ENCODE peak calls at places on chromosomes 1 and 21, in six cellular contexts. One of them, this sample, is unnamed.

GRCh38 chr1:204994086-204994862 is 48.7 kb upstream of the CNTN2 start:
- DNase-seq in B cell: no peak
- DNase-seq in RWPE1: no peak
- DNase-seq in neural progenitor cell: no peak
- DNase-seq in osteocyte: no peak
- DNase-seq in glutamatergic neuron: no peak
- DNase-seq in this sample: no peak

GRCh38 chr1:60657926-60658325 is 424.4 kb upstream of the NFIA start:
- DNase-seq in B cell: no peak
- DNase-seq in neural progenitor cell: no peak
- DNase-seq in osteocyte: no peak
- DNase-seq in glutamatergic neuron: no peak
- DNase-seq in RWPE1: no peak
- DNase-seq in this sample: no peak

GRCh38 chr1:28893403-28894102 is 20.8 kb upstream of the EPB41 start:
- DNase-seq in B cell: no peak
- DNase-seq in glutamatergic neuron: peak
- DNase-seq in RWPE1: no peak
- DNase-seq in neural progenitor cell: peak
- DNase-seq in osteocyte: no peak
- DNase-seq in this sample: no peak

GRCh38 chr21:38531142-38531541 is 32.9 kb upstream of the ERG start:
- DNase-seq in neural progenitor cell: no peak
- DNase-seq in glutamatergic neuron: no peak
- DNase-seq in osteocyte: no peak
- DNase-seq in RWPE1: no peak
- DNase-seq in B cell: no peak
- DNase-seq in this sample: no peak

GRCh38 chr1:24107462-24108225 is 4.3 kb downstream of the MYOM3 start:
- DNase-seq in RWPE1: no peak
- DNase-seq in B cell: no peak
- DNase-seq in osteocyte: no peak
- DNase-seq in neural progenitor cell: no peak
- DNase-seq in glutamatergic neuron: no peak
- DNase-seq in this sample: no peak

GRCh38 chr1:50268049-50268448 is 155.2 kb downstream of the DMRTA2 start:
- DNase-seq in osteocyte: no peak
- DNase-seq in B cell: no peak
- DNase-seq in neural progenitor cell: peak
- DNase-seq in RWPE1: peak
- DNase-seq in glutamatergic neuron: no peak
- DNase-seq in this sample: peak

GRCh38 chr1:206824327-206824726 is 41.1 kb upstream of the IL20 start:
- DNase-seq in RWPE1: no peak
- DNase-seq in B cell: no peak
- DNase-seq in neural progenitor cell: no peak
- DNase-seq in osteocyte: no peak
- DNase-seq in glutamatergic neuron: no peak
- DNase-seq in this sample: no peak

GRCh38 chr1:19232526-19232851 is 18.8 kb downstream of the EMC1 start:
- DNase-seq in B cell: no peak
- DNase-seq in neural progenitor cell: no peak
- DNase-seq in RWPE1: no peak
- DNase-seq in osteocyte: no peak
- DNase-seq in glutamatergic neuron: no peak
- DNase-seq in this sample: no peak

GRCh38 chr1:14923400-14924011 is 230.0 kb upstream of the TMEM51 start:
- DNase-seq in neural progenitor cell: no peak
- DNase-seq in osteocyte: no peak
- DNase-seq in RWPE1: no peak
- DNase-seq in glutamatergic neuron: no peak
- DNase-seq in B cell: no peak
- DNase-seq in this sample: no peak

GRCh38 chr1:30402031-30402430 is 321.4 kb downstream of the MATN1 start:
- DNase-seq in glutamatergic neuron: no peak
- DNase-seq in osteocyte: no peak
- DNase-seq in B cell: peak
- DNase-seq in neural progenitor cell: no peak
- DNase-seq in RWPE1: no peak
- DNase-seq in this sample: no peak

GRCh38 chr1:223853275-223853674 is 7.5 kb upstream of the TP53BP2 start:
- DNase-seq in osteocyte: no peak
- DNase-seq in glutamatergic neuron: no peak
- DNase-seq in neural progenitor cell: no peak
- DNase-seq in RWPE1: no peak
- DNase-seq in B cell: no peak
- DNase-seq in this sample: no peak

GRCh38 chr1:117321680-117322609 is 45.3 kb upstream of the MAN1A2 start:
- DNase-seq in osteocyte: no peak
- DNase-seq in neural progenitor cell: no peak
- DNase-seq in glutamatergic neuron: no peak
- DNase-seq in B cell: no peak
- DNase-seq in RWPE1: no peak
- DNase-seq in this sample: no peak

GRCh38 chr1:184810735-184811316 is 56.2 kb upstream of the EDEM3 start:
- DNase-seq in neural progenitor cell: no peak
- DNase-seq in RWPE1: no peak
- DNase-seq in B cell: no peak
- DNase-seq in osteocyte: no peak
- DNase-seq in glutamatergic neuron: no peak
- DNase-seq in this sample: no peak

GRCh38 chr1:184673305-184673704 is 81.4 kb downstream of the EDEM3 start:
- DNase-seq in RWPE1: no peak
- DNase-seq in glutamatergic neuron: no peak
- DNase-seq in neural progenitor cell: no peak
- DNase-seq in B cell: no peak
- DNase-seq in osteocyte: no peak
- DNase-seq in this sample: no peak

GRCh38 chr21:35989185-35989735 is 71.1 kb downstream of the SETD4 start:
- DNase-seq in RWPE1: no peak
- DNase-seq in osteocyte: no peak
- DNase-seq in B cell: no peak
- DNase-seq in glutamatergic neuron: no peak
- DNase-seq in neural progenitor cell: no peak
- DNase-seq in this sample: no peak

GRCh38 chr1:54272772-54273091 is 72.8 kb downstream of the MRPL37 start:
- DNase-seq in neural progenitor cell: no peak
- DNase-seq in osteocyte: no peak
- DNase-seq in RWPE1: no peak
- DNase-seq in B cell: no peak
- DNase-seq in glutamatergic neuron: no peak
- DNase-seq in this sample: no peak

GRCh38 chr21:41634211-41634694 is 126.3 kb upstream of the TMPRSS2 start:
- DNase-seq in RWPE1: peak
- DNase-seq in neural progenitor cell: no peak
- DNase-seq in glutamatergic neuron: no peak
- DNase-seq in osteocyte: no peak
- DNase-seq in B cell: no peak
- DNase-seq in this sample: peak

GRCh38 chr1:206723500-206724472 is 39.1 kb downstream of the MAPKAPK2 start:
- DNase-seq in RWPE1: peak
- DNase-seq in osteocyte: no peak
- DNase-seq in glutamatergic neuron: no peak
- DNase-seq in B cell: no peak
- DNase-seq in neural progenitor cell: peak
- DNase-seq in this sample: peak

GRCh38 chr21:29208666-29209059 is 78.2 kb downstream of the MAP3K7CL start:
- DNase-seq in osteocyte: no peak
- DNase-seq in B cell: no peak
- DNase-seq in neural progenitor cell: no peak
- DNase-seq in glutamatergic neuron: no peak
- DNase-seq in RWPE1: no peak
- DNase-seq in this sample: no peak

GRCh38 chr21:46038871-46039397 is 57.4 kb downstream of the COL6A1 start:
- DNase-seq in RWPE1: no peak
- DNase-seq in osteocyte: peak
- DNase-seq in glutamatergic neuron: no peak
- DNase-seq in B cell: no peak
- DNase-seq in neural progenitor cell: no peak
- DNase-seq in this sample: peak

DNA sequence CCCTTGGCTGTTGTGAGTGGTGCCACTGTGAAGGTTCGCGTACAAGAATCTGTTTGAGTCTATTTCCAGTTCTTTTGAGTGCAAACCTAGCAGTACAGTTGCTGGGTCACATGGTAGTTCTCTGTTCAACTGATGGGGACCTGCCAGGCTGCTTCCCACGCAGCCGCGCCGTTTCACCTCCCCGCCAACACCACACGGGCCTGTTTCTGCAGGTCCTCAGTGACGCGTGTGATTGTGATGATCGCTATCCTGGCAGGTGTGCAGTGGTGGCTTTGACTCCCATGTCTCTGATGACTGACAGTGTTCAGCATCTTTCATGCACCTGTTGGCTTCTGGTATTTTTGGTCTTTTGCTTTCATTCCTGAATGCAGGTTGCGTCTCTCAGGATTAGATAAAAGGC is 41.7 kb downstream of the FAAP20 start:
- DNase-seq in neural progenitor cell: no peak
- DNase-seq in RWPE1: no peak
- DNase-seq in glutamatergic neuron: no peak
- DNase-seq in osteocyte: no peak
- DNase-seq in B cell: no peak
- DNase-seq in this sample: no peak
- TF ChIP-seq CTCF in neural progenitor cell: no peak
- TF ChIP-seq CTCF in RWPE1: no peak
- TF ChIP-seq CTCF in glutamatergic neuron: no peak
- TF ChIP-seq CTCF in osteocyte: no peak
- TF ChIP-seq CTCF in B cell: no peak
- TF ChIP-seq CTCF in this sample: no peak

GRCh38 chr1:228271701-228272251 is 63.9 kb downstream of the OBSCN start:
- DNase-seq in neural progenitor cell: no peak
- DNase-seq in osteocyte: no peak
- DNase-seq in glutamatergic neuron: no peak
- DNase-seq in B cell: peak
- DNase-seq in RWPE1: no peak
- DNase-seq in this sample: no peak

GRCh38 chr1:228270032-228270431 is 62.2 kb downstream of the OBSCN start:
- DNase-seq in B cell: peak
- DNase-seq in RWPE1: no peak
- DNase-seq in osteocyte: no peak
- DNase-seq in neural progenitor cell: no peak
- DNase-seq in glutamatergic neuron: no peak
- DNase-seq in this sample: no peak

GRCh38 chr1:228265167-228265566 is 57.3 kb downstream of the OBSCN start:
- DNase-seq in RWPE1: peak
- DNase-seq in B cell: no peak
- DNase-seq in glutamatergic neuron: no peak
- DNase-seq in neural progenitor cell: no peak
- DNase-seq in osteocyte: no peak
- DNase-seq in this sample: no peak

GRCh38 chr1:228268891-228269285 is 61.0 kb downstream of the OBSCN start:
- DNase-seq in glutamatergic neuron: no peak
- DNase-seq in osteocyte: peak
- DNase-seq in B cell: peak
- DNase-seq in RWPE1: no peak
- DNase-seq in neural progenitor cell: no peak
- DNase-seq in this sample: no peak

DNA sequence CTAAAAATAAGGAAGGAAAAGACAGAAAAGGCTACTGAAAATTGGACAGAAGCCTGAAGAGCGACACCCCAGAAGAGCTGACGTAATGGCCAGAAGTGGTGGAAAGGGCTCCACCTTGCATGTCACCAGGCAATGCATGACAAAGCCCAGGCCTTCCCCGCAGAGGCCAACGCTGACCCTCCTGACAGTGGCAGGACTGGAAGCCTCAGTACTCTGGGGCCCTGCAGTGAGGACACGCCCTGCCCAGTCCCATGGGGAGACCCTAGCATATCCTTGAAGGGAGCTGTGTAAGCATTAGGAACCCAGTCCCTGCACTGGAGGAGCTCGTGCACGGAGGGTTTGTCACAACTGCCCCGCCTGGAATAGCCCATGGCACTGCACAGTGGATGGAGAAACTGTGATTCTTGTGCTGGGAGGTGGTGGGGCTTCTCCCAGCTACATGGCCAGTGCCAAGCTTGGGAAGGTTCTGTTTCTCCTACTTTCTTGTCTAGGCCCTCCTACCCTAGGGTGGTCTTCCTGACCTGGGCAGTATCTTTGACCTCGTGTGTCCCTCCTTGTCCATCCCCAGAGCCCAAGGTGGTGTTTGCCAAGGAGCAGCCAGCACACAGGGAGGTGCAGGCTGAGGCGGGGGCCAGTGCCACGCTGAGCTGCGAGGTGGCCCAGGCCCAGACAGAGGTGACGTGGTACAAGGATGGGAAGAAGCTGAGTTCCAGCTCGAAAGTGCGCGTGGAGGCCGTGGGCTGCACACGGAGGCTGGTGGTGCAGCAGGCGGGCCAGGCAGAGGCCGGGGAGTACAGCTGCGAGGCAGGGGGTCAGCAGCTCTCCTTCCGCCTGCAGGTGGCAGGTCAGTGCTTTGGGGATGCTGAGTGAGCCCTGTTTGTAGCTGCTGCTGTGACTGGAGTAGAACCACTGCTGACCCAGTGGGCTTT is 60.4 kb downstream of the OBSCN start:
- DNase-seq in neural progenitor cell: no peak
- DNase-seq in RWPE1: no peak
- DNase-seq in osteocyte: peak
- DNase-seq in B cell: peak
- DNase-seq in glutamatergic neuron: no peak
- DNase-seq in this sample: no peak
- TF ChIP-seq CTCF in neural progenitor cell: peak
- TF ChIP-seq CTCF in RWPE1: no peak
- TF ChIP-seq CTCF in osteocyte: no peak
- TF ChIP-seq CTCF in B cell: no peak
- TF ChIP-seq CTCF in glutamatergic neuron: no peak
- TF ChIP-seq CTCF in this sample: no peak

GRCh38 chr1:214449371-214449770 is 102.0 kb downstream of the PTPN14 start:
- DNase-seq in osteocyte: no peak
- DNase-seq in RWPE1: no peak
- DNase-seq in B cell: no peak
- DNase-seq in glutamatergic neuron: no peak
- DNase-seq in neural progenitor cell: no peak
- DNase-seq in this sample: peak

GRCh38 chr1:214453109-214453722 is 98.2 kb downstream of the PTPN14 start:
- DNase-seq in osteocyte: no peak
- DNase-seq in glutamatergic neuron: no peak
- DNase-seq in B cell: no peak
- DNase-seq in RWPE1: no peak
- DNase-seq in neural progenitor cell: no peak
- DNase-seq in this sample: no peak

GRCh38 chr1:214454619-214455396 is 96.6 kb downstream of the PTPN14 start:
- DNase-seq in RWPE1: peak
- DNase-seq in neural progenitor cell: no peak
- DNase-seq in glutamatergic neuron: no peak
- DNase-seq in osteocyte: no peak
- DNase-seq in B cell: no peak
- DNase-seq in this sample: no peak

GRCh38 chr1:214451591-214451990 is 99.8 kb downstream of the PTPN14 start:
- DNase-seq in B cell: no peak
- DNase-seq in neural progenitor cell: no peak
- DNase-seq in glutamatergic neuron: no peak
- DNase-seq in osteocyte: no peak
- DNase-seq in RWPE1: no peak
- DNase-seq in this sample: no peak

GRCh38 chr1:214452152-214452806 is 99.1 kb downstream of the PTPN14 start:
- DNase-seq in glutamatergic neuron: no peak
- DNase-seq in neural progenitor cell: no peak
- DNase-seq in osteocyte: no peak
- DNase-seq in RWPE1: no peak
- DNase-seq in B cell: no peak
- DNase-seq in this sample: no peak
- TF ChIP-seq CTCF in glutamatergic neuron: peak
- TF ChIP-seq CTCF in neural progenitor cell: peak
- TF ChIP-seq CTCF in osteocyte: peak
- TF ChIP-seq CTCF in RWPE1: no peak
- TF ChIP-seq CTCF in B cell: no peak
- TF ChIP-seq CTCF in this sample: no peak

GRCh38 chr1:21703318-21703963 is 34.3 kb upstream of the RAP1GAP start:
- DNase-seq in RWPE1: peak
- DNase-seq in osteocyte: no peak
- DNase-seq in B cell: no peak
- DNase-seq in glutamatergic neuron: no peak
- DNase-seq in neural progenitor cell: peak
- DNase-seq in this sample: no peak
- TF ChIP-seq CTCF in RWPE1: peak
- TF ChIP-seq CTCF in osteocyte: peak
- TF ChIP-seq CTCF in B cell: peak
- TF ChIP-seq CTCF in glutamatergic neuron: peak
- TF ChIP-seq CTCF in neural progenitor cell: peak
- TF ChIP-seq CTCF in this sample: no peak